ENCODE peak calls at places on chromosomes 6 and 20, in four cellular contexts. One of them, this sample, is unnamed. For H3K27me3 and H3K36me3, the result is how much of the 10 kb centered on the place peaks cover.

GRCh38 chr6:140160494-140160893 is 786.0 kb upstream of the CITED2 start:
- DNase-seq in prostate gland: no peak
- DNase-seq in GM23338: no peak
- DNase-seq in neural progenitor cell: no peak
- DNase-seq in this sample: no peak

GRCh38 chr20:19887566-19888268 is 129.4 kb upstream of the NAA20 start:
- DNase-seq in GM23338: no peak
- DNase-seq in neural progenitor cell: no peak
- DNase-seq in prostate gland: no peak
- DNase-seq in this sample: no peak

GRCh38 chr6:11033825-11034224 is 10.3 kb downstream of the ELOVL2 start:
- DNase-seq in GM23338: no peak
- DNase-seq in neural progenitor cell: no peak
- DNase-seq in prostate gland: no peak
- DNase-seq in this sample: no peak

GRCh38 chr6:38631186-38631783 is 8.4 kb downstream of the BTBD9 start:
- DNase-seq in GM23338: no peak
- DNase-seq in neural progenitor cell: no peak
- DNase-seq in prostate gland: no peak
- DNase-seq in this sample: no peak

GRCh38 chr6:10555625-10556309 is 34.6 kb downstream of the GCNT2 start:
- DNase-seq in prostate gland: peak
- DNase-seq in neural progenitor cell: peak
- DNase-seq in GM23338: peak
- DNase-seq in this sample: no peak

GRCh38 chr20:47295921-47296426 is 60.5 kb downstream of the ZMYND8 start:
- DNase-seq in GM23338: no peak
- DNase-seq in prostate gland: no peak
- DNase-seq in neural progenitor cell: no peak
- DNase-seq in this sample: no peak

GRCh38 chr6:71333700-71334099 is 45.1 kb downstream of the OGFRL1 start:
- DNase-seq in prostate gland: no peak
- DNase-seq in neural progenitor cell: no peak
- DNase-seq in GM23338: no peak
- DNase-seq in this sample: peak

GRCh38 chr6:15429146-15430110 is 183.6 kb downstream of the JARID2 start:
- DNase-seq in GM23338: no peak
- DNase-seq in prostate gland: no peak
- DNase-seq in neural progenitor cell: no peak
- DNase-seq in this sample: no peak

GRCh38 chr6:146355521-146356100 is 188.0 kb upstream of the RAB32 start:
- DNase-seq in prostate gland: no peak
- DNase-seq in GM23338: peak
- DNase-seq in neural progenitor cell: peak
- DNase-seq in this sample: peak

GRCh38 chr6:45617441-45617840 is 239.7 kb upstream of the SUPT3H start:
- DNase-seq in neural progenitor cell: no peak
- DNase-seq in prostate gland: no peak
- DNase-seq in GM23338: no peak
- DNase-seq in this sample: no peak
- TF ChIP-seq CTCF in neural progenitor cell: no peak
- TF ChIP-seq CTCF in prostate gland: no peak
- TF ChIP-seq CTCF in GM23338: peak
- TF ChIP-seq CTCF in this sample: no peak

GRCh38 chr20:58026361-58026760 is 202.1 kb downstream of the ANKRD60 start:
- DNase-seq in GM23338: no peak
- DNase-seq in prostate gland: no peak
- DNase-seq in neural progenitor cell: no peak
- DNase-seq in this sample: no peak
- H3K27me3 ChIP-seq in GM23338: under half
- H3K27me3 ChIP-seq in prostate gland: under half
- H3K27me3 ChIP-seq in neural progenitor cell: under half
- H3K27me3 ChIP-seq in this sample: under half

DNA sequence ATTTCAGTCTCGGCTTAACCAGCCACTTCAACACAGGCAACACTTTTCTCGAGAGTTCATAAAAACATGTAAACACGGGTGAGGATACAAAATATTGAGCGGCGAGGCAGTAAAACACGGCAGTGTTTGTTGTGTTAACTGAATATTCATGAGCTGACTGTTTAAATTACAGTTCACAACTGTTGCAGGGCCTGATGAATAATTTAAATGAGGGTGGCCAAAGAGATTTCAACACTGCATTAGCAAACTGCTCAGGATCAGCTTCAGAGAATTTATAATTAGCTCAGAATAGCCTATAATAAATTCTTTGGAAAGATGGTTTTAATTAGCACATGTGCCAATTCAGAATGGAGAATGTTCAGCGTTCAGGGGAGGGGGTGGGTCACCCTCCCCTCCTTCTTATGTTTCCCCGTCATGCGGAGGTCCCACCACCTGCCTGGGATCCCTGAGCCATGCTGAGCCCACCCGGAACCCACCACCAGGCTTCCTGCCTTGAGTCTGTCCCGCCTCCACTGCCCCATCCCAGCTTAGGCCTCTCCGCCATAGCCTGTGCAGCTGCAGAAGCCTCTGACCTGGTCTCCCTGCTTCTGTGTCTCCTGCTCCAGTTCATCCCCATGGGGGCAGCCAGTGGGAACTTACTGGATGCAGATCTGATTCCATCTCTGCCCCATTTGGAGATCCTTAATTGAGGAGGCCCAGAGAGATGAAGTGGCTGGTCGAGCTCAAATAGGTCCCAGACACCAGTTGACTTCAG is 112.5 kb downstream of the TOX2 start:
- DNase-seq in neural progenitor cell: no peak
- DNase-seq in prostate gland: no peak
- DNase-seq in GM23338: no peak
- DNase-seq in this sample: no peak
- H3K36me3 ChIP-seq in neural progenitor cell: under half
- H3K36me3 ChIP-seq in prostate gland: under half
- H3K36me3 ChIP-seq in GM23338: under half
- H3K36me3 ChIP-seq in this sample: under half

GRCh38 chr20:58086763-58087566 is 141.5 kb downstream of the ANKRD60 start:
- DNase-seq in neural progenitor cell: peak
- DNase-seq in prostate gland: peak
- DNase-seq in GM23338: peak
- DNase-seq in this sample: no peak
- TF ChIP-seq CTCF in neural progenitor cell: peak
- TF ChIP-seq CTCF in prostate gland: peak
- TF ChIP-seq CTCF in GM23338: peak
- TF ChIP-seq CTCF in this sample: peak

GRCh38 chr20:51340451-51340840 is 202.1 kb downstream of the NFATC2 start:
- DNase-seq in GM23338: peak
- DNase-seq in neural progenitor cell: no peak
- DNase-seq in prostate gland: no peak
- DNase-seq in this sample: no peak
- H3K27me3 ChIP-seq in GM23338: under half
- H3K27me3 ChIP-seq in neural progenitor cell: under half
- H3K27me3 ChIP-seq in prostate gland: under half
- H3K27me3 ChIP-seq in this sample: under half

DNA sequence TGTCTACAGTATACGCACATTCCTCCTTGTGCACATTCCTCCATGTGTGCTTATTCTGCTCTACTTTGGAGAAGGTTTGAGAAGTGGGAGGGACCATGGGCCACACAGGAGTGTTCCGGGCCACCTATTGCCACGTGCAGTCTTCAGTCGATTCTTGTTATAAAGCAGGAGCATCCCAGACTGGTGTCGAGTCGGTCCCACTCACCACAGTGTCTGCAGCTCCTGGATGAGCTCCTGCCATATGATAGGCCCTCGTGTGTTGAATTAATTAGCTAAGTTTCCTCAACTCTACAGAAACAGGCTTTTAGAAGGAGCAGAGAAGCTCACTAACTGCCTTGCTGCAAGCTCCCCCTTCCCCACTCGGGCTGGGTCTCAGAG is 22.6 kb downstream of the ENTPD6 start:
- DNase-seq in neural progenitor cell: no peak
- DNase-seq in prostate gland: no peak
- DNase-seq in GM23338: no peak
- DNase-seq in this sample: no peak
- H3K36me3 ChIP-seq in neural progenitor cell: under half
- H3K36me3 ChIP-seq in prostate gland: under half
- H3K36me3 ChIP-seq in GM23338: under half
- H3K36me3 ChIP-seq in this sample: under half

DNA sequence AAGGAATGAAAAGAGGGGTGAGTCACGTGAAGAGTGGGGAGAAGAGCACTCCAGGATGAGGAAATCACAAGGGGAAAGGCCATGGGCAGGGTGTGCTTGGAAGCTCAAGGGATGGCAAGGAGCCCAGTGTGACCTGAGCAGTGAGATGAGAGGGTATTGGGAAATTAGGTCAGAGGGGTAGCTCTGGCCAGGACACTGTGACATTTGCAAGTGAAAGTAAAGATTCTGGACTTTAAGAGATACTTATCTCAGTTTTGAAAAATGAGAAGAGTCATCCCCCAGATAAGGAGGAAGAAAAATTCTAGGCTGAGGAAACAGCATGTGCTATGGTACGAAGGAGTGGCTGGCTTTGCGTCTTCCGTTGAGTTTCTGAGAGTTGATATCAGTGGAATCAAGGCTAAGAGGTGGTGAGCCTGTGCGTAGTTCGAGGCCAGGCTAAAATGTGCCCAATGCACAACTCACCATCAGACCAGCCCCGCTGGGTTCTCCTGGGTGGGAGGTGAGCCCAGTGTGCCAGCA is 79.9 kb downstream of the GCLC start:
- DNase-seq in neural progenitor cell: no peak
- DNase-seq in prostate gland: no peak
- DNase-seq in GM23338: no peak
- DNase-seq in this sample: no peak
- TF ChIP-seq CTCF in neural progenitor cell: no peak
- TF ChIP-seq CTCF in prostate gland: no peak
- TF ChIP-seq CTCF in GM23338: no peak
- TF ChIP-seq CTCF in this sample: no peak

GRCh38 chr6:41638002-41638800 is at the start of gene MDFI:
- DNase-seq in GM23338: peak
- DNase-seq in neural progenitor cell: peak
- DNase-seq in prostate gland: no peak
- DNase-seq in this sample: no peak
- H3K27me3 ChIP-seq in GM23338: half or more
- H3K27me3 ChIP-seq in neural progenitor cell: half or more
- H3K27me3 ChIP-seq in prostate gland: under half
- H3K27me3 ChIP-seq in this sample: under half

GRCh38 chr20:32368323-32368722 is 10.2 kb downstream of the ASXL1 start:
- DNase-seq in neural progenitor cell: no peak
- DNase-seq in prostate gland: no peak
- DNase-seq in GM23338: no peak
- DNase-seq in this sample: no peak
- H3K36me3 ChIP-seq in neural progenitor cell: under half
- H3K36me3 ChIP-seq in prostate gland: under half
- H3K36me3 ChIP-seq in GM23338: under half
- H3K36me3 ChIP-seq in this sample: under half

GRCh38 chr6:51531623-51532022 is 555.8 kb downstream of the PKHD1 start:
- DNase-seq in GM23338: no peak
- DNase-seq in neural progenitor cell: peak
- DNase-seq in prostate gland: no peak
- DNase-seq in this sample: no peak
- TF ChIP-seq CTCF in GM23338: peak
- TF ChIP-seq CTCF in neural progenitor cell: peak
- TF ChIP-seq CTCF in prostate gland: no peak
- TF ChIP-seq CTCF in this sample: no peak

This sample was measured in kidney epithelial cell.